ENCODE peak calls at places on chromosomes 6 and 20, in six cellular contexts. G is spleen, I is H9, Y is iris pigment epithelial cell, Z is fibroblast of lung, F is pulmonary artery endothelial cell. L is an unnamed sample.

GRCh38 chr20:61881861-61882260 is 183.8 kb downstream of the TAF4 start:
- DNase-seq in F (no peak), Z (no peak), G (no peak), Y (no peak), I (no peak), L (no peak)

GRCh38 chr6:132365319-132365907 is 35.9 kb downstream of the MOXD1 start:
- DNase-seq in I (peak), G (no peak), F (no peak), Y (peak), Z (no peak), L (no peak)

GRCh38 chr6:47457370-47457769 is 20.2 kb upstream of the CD2AP start:
- DNase-seq in Y (no peak), F (no peak), Z (no peak), I (no peak), G (no peak), L (no peak)

GRCh38 chr6:159104931-159105330 is 60.1 kb upstream of the TAGAP start:
- DNase-seq in G (peak), F (no peak), Z (no peak), Y (no peak), I (no peak), L (no peak)

GRCh38 chr6:78935561-78935960 is 68.2 kb downstream of the IRAK1BP1 start:
- DNase-seq in Y (no peak), F (no peak), G (no peak), Z (no peak), I (no peak), L (no peak)

GRCh38 chr20:694496-694895 is 18.9 kb upstream of the SCRT2 start:
- DNase-seq in Z (no peak), I (no peak), G (peak), Y (no peak), F (no peak), L (no peak)

GRCh38 chr6:132430110-132430509 is 28.8 kb upstream of the MOXD1 start:
- DNase-seq in I (no peak), F (no peak), Y (no peak), G (no peak), Z (no peak), L (no peak)

GRCh38 chr6:37972994-37973757 is 153.6 kb downstream of the ZFAND3 start:
- DNase-seq in F (no peak), Z (peak), I (no peak), G (no peak), Y (no peak), L (no peak)

GRCh38 chr6:46706464-46706863 is 18.8 kb downstream of the TDRD6 start:
- DNase-seq in G (no peak), Z (no peak), I (no peak), Y (no peak), F (no peak), L (no peak)

GRCh38 chr6:40695750-40696415 is 108.7 kb upstream of the LRFN2 start:
- DNase-seq in Y (no peak), Z (no peak), I (no peak), F (no peak), G (peak), L (no peak)

GRCh38 chr20:18919996-18920395 is 106.4 kb downstream of the SCP2D1 start:
- DNase-seq in Y (no peak), I (no peak), G (no peak), F (no peak), Z (no peak), L (no peak)

GRCh38 chr6:119614138-119614537 is 264.6 kb upstream of the MAN1A1 start:
- DNase-seq in I (no peak), G (no peak), F (no peak), Z (no peak), Y (no peak), L (no peak)

GRCh38 chr20:18719426-18719825 is 94.2 kb upstream of the SCP2D1 start:
- DNase-seq in I (no peak), F (no peak), Z (peak), Y (peak), G (no peak), L (no peak)

GRCh38 chr20:57867181-57867803 is 157.5 kb upstream of the PMEPA1 start:
- DNase-seq in Y (no peak), Z (no peak), I (no peak), G (no peak), F (no peak), L (no peak)

GRCh38 chr6:49556429-49556837 is 6.0 kb downstream of the C6orf141 start:
- DNase-seq in G (no peak), I (no peak), F (peak), Y (peak), Z (peak), L (no peak)

GRCh38 chr6:20709451-20709850 is 175.2 kb downstream of the CDKAL1 start:
- DNase-seq in Z (no peak), I (no peak), G (no peak), Y (peak), F (no peak), L (no peak)

GRCh38 chr6:154488802-154489437 is 21.6 kb downstream of the CNKSR3 start:
- DNase-seq in G (no peak), I (no peak), Y (peak), F (no peak), Z (peak), L (no peak)

GRCh38 chr6:38860041-38860440 is 144.9 kb downstream of the DNAH8 start:
- DNase-seq in I (no peak), G (no peak), Y (no peak), Z (no peak), F (no peak), L (no peak)

GRCh38 chr6:43328528-43328927 is 19.9 kb upstream of the CRIP3 start:
- DNase-seq in I (no peak), F (no peak), G (no peak), Z (no peak), Y (no peak), L (no peak)

GRCh38 chr20:49236301-49236700 is 17.1 kb downstream of the DDX27 start:
- DNase-seq in G (peak), F (no peak), Z (no peak), I (no peak), Y (no peak), L (no peak)

GRCh38 chr6:113039013-113039412 is 691.9 kb downstream of the RFPL4B start:
- DNase-seq in F (no peak), G (no peak), Z (no peak), Y (peak), I (no peak), L (no peak)

GRCh38 chr6:6007311-6008113 is 787 bp upstream of the NRN1 start:
- DNase-seq in Y (no peak), F (no peak), G (peak), Z (no peak), I (peak), L (no peak)

GRCh38 chr6:16409531-16410441 is 171.4 kb downstream of the GMPR start:
- DNase-seq in I (peak), Y (peak), F (peak), G (peak), Z (peak), L (peak)

GRCh38 chr20:50111120-50111828 is 1.7 kb downstream of the UBE2V1 start:
- DNase-seq in Z (no peak), I (no peak), Y (peak), G (no peak), F (no peak), L (no peak)

GRCh38 chr6:15842718-15843117 is 179.9 kb upstream of the DTNBP1 start:
- DNase-seq in F (no peak), I (no peak), Y (no peak), Z (peak), G (no peak), L (no peak)

GRCh38 chr20:38804682-38805501 is 605 bp upstream of the PPP1R16B start:
- DNase-seq in G (peak), Y (no peak), F (peak), I (peak), Z (no peak), L (peak)

GRCh38 chr6:118776607-118777549 is 117.1 kb upstream of the ASF1A start:
- DNase-seq in Z (peak), Y (peak), I (peak), F (peak), G (no peak), L (peak)

GRCh38 chr6:37882724-37883413 is 63.3 kb downstream of the ZFAND3 start:
- DNase-seq in F (no peak), Y (peak), Z (peak), G (no peak), I (no peak), L (no peak)

GRCh38 chr20:35582131-35582530 is 33.5 kb upstream of the SPAG4 start:
- DNase-seq in Y (no peak), Z (no peak), F (no peak), G (no peak), I (no peak), L (no peak)

GRCh38 chr20:41095110-41095969 is 42.0 kb upstream of the PLCG1 start:
- DNase-seq in F (no peak), Z (peak), G (peak), Y (peak), I (no peak), L (peak)